ENCODE peak calls at places on chromosomes 16 and 17, in five cellular contexts. J is coronary artery, D is mesothelial cell of epicardium, F is AG04450, T is Calu3. M is an unnamed sample.

GRCh38 chr17:15468142-15468541 is 721 bp upstream of the CDRT4 start:
- DNase-seq in J (no peak), D (no peak), F (no peak), T (no peak), M (no peak)

GRCh38 chr16:2149630-2150417 is 1.4 kb downstream of the RAB26 start:
- DNase-seq in J (no peak), D (no peak), F (no peak), T (no peak), M (no peak)

GRCh38 chr17:82966415-82966814 is 113.0 kb upstream of the METRNL start:
- DNase-seq in J (peak), D (no peak), F (no peak), T (no peak), M (no peak)

GRCh38 chr17:27677191-27677590 is 46.2 kb downstream of the LGALS9 start:
- DNase-seq in J (no peak), D (no peak), F (no peak), T (no peak), M (no peak)

GRCh38 chr17:77863814-77864161 is 94.7 kb upstream of the TNRC6C start:
- DNase-seq in J (no peak), D (no peak), F (no peak), T (no peak), M (no peak)

GRCh38 chr17:19470529-19471261 is 59.7 kb downstream of the RNF112 start:
- DNase-seq in J (peak), D (no peak), F (peak), T (no peak), M (no peak)

GRCh38 chr16:29645699-29646187 is 17.3 kb upstream of the SPN start:
- DNase-seq in J (no peak), D (no peak), F (no peak), T (no peak), M (no peak)

GRCh38 chr16:58269526-58269925 is 25.3 kb downstream of the PRSS54 start:
- DNase-seq in J (no peak), D (no peak), F (no peak), T (no peak), M (no peak)

GRCh38 chr17:37239690-37240344 is 136.0 kb upstream of the C17orf78 start:
- DNase-seq in J (no peak), D (no peak), F (no peak), T (no peak), M (no peak)

GRCh38 chr16:87228363-87228762 is 88.8 kb downstream of the C16orf95 start:
- DNase-seq in J (no peak), D (no peak), F (no peak), T (no peak), M (no peak)

GRCh38 chr16:29674188-29674587 is 4.8 kb upstream of the QPRT start:
- DNase-seq in J (no peak), D (no peak), F (no peak), T (no peak), M (no peak)

GRCh38 chr17:48241131-48241591 is 133.6 kb downstream of the SNX11 start:
- DNase-seq in J (no peak), D (no peak), F (no peak), T (peak), M (peak)

GRCh38 chr16:49664221-49665215 is 191.4 kb downstream of the ZNF423 start:
- DNase-seq in J (no peak), D (no peak), F (no peak), T (no peak), M (no peak)

GRCh38 chr17:77869041-77869595 is 89.4 kb upstream of the TNRC6C start:
- DNase-seq in J (no peak), D (no peak), F (no peak), T (no peak), M (no peak)

GRCh38 chr16:6122401-6122800 is 1024.8 kb upstream of the EEF2KMT start:
- DNase-seq in J (no peak), D (no peak), F (no peak), T (no peak), M (no peak)

GRCh38 chr16:85431431-85432124 is 181.5 kb upstream of the GSE1 start:
- DNase-seq in J (no peak), D (no peak), F (no peak), T (no peak), M (no peak)

GRCh38 chr17:38728290-38728831 is 1.8 kb upstream of the CISD3 start:
- DNase-seq in J (no peak), D (no peak), F (no peak), T (no peak), M (peak)

DNA sequence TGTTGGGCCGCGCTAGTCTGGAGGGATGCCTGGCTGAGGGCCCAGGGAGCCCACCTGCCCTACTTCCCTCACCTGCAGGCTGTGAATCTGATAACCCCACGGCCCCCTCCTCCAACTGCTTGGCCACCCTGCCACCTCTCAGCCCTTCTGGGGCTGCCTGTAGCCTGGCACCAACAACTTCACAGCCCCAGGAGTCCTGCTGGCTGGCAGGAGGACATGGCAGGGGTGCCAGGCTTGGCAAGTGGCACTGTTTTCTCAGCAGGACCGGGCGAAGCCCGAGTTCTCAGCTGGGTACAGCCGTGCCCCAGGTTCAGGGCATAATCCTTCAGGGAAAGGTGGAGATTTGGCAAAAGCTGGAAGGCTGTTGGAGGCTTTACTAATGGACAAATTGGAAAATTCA is 129.6 kb downstream of the CMIP start:
- DNase-seq in J (no peak), D (no peak), F (no peak), T (no peak), M (no peak)
- TF ChIP-seq CTCF in J (no peak), D (no peak), F (no peak), T (no peak), M (no peak)

DNA sequence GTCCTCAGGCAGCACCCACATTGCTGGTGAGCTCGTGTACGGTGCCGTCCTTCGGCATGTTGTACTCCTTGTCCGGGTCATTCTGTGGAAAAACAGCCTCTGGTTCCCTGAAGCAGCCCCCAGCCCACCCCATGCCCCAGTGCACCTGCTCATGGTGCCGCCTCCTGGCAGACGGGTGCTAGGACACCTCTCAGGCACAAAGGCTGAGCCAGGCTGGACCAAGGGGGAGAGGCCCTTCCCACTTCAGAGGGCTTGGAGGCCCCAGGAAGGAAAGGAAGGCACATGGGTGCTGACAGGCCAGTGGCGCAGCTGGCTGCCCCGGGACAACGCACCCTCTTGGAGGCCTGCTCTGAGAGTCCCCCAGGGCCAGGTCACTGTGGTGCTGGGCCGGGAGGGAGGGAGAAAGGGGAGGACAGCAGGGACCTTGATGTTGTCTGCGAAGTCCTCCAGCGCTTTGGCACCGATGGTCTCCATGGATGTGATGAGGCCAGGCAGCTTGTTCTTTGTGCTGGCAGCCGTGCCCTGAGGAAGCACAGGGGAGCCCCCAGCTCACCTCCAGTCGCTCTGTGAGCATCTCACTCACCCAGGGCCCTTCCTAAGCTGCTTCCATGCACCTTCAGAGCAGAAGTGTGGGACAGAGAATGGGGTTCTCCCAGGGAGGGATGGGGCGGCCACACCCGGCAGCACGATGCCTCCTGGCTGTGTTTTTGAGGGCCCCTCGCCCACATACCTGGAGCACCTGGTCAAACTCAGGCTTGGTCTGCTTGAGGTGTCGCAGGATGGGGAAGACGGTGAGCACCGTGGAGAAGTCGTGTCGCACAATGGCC is 9.3 kb downstream of the ZACN start:
- DNase-seq in J (no peak), D (no peak), F (no peak), T (no peak), M (no peak)
- TF ChIP-seq CTCF in J (no peak), D (no peak), F (peak), T (no peak), M (no peak)

GRCh38 chr17:40110457-40110856 is 10.1 kb upstream of the NR1D1 start:
- DNase-seq in J (peak), D (no peak), F (no peak), T (no peak), M (no peak)

GRCh38 chr17:40110026-40110425 is 9.6 kb upstream of the NR1D1 start:
- DNase-seq in J (peak), D (no peak), F (no peak), T (no peak), M (no peak)

GRCh38 chr17:40111221-40112128 is 10.3 kb upstream of the MSL1 start:
- DNase-seq in J (peak), D (peak), F (peak), T (peak), M (no peak)

GRCh38 chr17:40107266-40107980 is 7.0 kb upstream of the NR1D1 start:
- DNase-seq in J (peak), D (no peak), F (no peak), T (no peak), M (no peak)

DNA sequence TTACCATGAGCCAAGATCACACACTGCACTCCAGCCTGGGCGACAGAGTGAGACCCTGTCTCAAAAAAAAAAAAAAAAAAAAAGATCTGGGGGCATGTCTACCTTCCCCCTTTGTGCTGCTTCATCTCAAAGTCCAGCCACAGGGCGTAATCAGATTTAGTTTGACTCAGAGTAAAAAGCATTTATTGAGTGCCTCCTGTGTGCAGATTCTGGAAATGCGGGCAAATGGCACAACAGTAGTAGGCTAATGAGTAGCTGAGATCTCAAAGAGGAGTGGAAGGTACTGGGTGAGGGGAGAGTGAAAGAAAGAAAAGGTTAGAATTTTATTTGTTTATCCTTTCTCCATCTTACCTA is 9.1 kb upstream of the NR1D1 start:
- DNase-seq in J (no peak), D (no peak), F (no peak), T (no peak), M (no peak)
- TF ChIP-seq CTCF in J (no peak), D (no peak), F (no peak), T (no peak), M (no peak)

GRCh38 chr17:2064147-2064489 is 9.2 kb downstream of the HIC1 start:
- DNase-seq in J (no peak), D (no peak), F (no peak), T (no peak), M (no peak)
- TF ChIP-seq CTCF in J (no peak), D (no peak), F (no peak), T (no peak), M (no peak)

GRCh38 chr17:80203448-80204092 is 16.6 kb downstream of the SGSH start:
- DNase-seq in J (no peak), D (no peak), F (no peak), T (no peak), M (no peak)
- TF ChIP-seq CTCF in J (no peak), D (no peak), F (no peak), T (no peak), M (no peak)

GRCh38 chr16:48157302-48157701 is 1.5 kb upstream of the ABCC12 start:
- DNase-seq in J (no peak), D (no peak), F (no peak), T (no peak), M (no peak)
- TF ChIP-seq CTCF in J (no peak), D (no peak), F (no peak), T (no peak), M (no peak)

GRCh38 chr16:81216706-81217105 is 21.8 kb upstream of the BCO1 start:
- DNase-seq in J (no peak), D (no peak), F (no peak), T (no peak), M (no peak)

GRCh38 chr16:81210807-81211206 is 27.7 kb upstream of the BCO1 start:
- DNase-seq in J (no peak), D (no peak), F (no peak), T (no peak), M (no peak)

GRCh38 chr16:81216114-81216513 is 22.4 kb upstream of the BCO1 start:
- DNase-seq in J (no peak), D (no peak), F (no peak), T (no peak), M (no peak)

GRCh38 chr16:81212830-81213465 is 25.5 kb upstream of the BCO1 start:
- DNase-seq in J (no peak), D (no peak), F (no peak), T (no peak), M (no peak)

DNA sequence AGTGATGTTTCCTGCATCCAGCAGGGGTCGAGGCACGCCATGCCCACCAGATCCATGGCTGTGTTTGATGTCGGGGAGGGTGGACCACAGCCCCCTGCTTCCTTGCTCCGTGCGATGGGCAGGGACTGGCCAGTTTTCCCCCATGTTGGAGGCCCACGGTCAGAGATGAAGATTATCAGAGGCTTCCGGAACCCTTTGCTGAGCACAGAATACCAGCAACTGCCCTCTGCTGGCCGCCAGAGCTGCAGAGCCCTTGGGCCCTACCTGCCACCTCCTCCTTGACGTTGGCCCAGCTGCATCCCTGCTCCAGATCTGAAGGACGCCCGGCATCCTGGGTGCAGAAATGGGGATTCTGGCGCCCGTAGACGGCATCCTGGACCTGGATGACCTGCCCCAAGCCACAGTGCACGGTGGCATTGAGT is 23.7 kb upstream of the BCO1 start:
- DNase-seq in J (no peak), D (no peak), F (no peak), T (peak), M (no peak)
- TF ChIP-seq CTCF in J (no peak), D (no peak), F (peak), T (no peak), M (no peak)

GRCh38 chr17:72121164-72122001 is 563 bp downstream of the SOX9 start:
- DNase-seq in J (no peak), D (peak), F (no peak), T (peak), M (no peak)

GRCh38 chr17:72118588-72119279 is 2.1 kb upstream of the SOX9 start:
- DNase-seq in J (no peak), D (peak), F (peak), T (peak), M (no peak)

GRCh38 chr17:72120878-72121163 is at the start of gene SOX9:
- DNase-seq in J (peak), D (peak), F (peak), T (peak), M (no peak)

GRCh38 chr17:72119280-72119962 is 1.4 kb upstream of the SOX9 start:
- DNase-seq in J (no peak), D (no peak), F (no peak), T (no peak), M (no peak)

GRCh38 chr17:72119963-72120877 is 600 bp upstream of the SOX9 start:
- DNase-seq in J (no peak), D (peak), F (peak), T (peak), M (no peak)
- TF ChIP-seq CTCF in J (no peak), D (no peak), F (no peak), T (no peak), M (no peak)

M was measured in natural killer cell.